ENCODE peak calls at places on chromosome 5, in seven cellular contexts. Q is GM12891, J is pancreas, K is DMS153, P is fibroblast of the conjunctiva, O is cerebellum, L is HTR-8/SVneo. Z is an unnamed sample.

GRCh38 chr5:14268738-14269137 is 125.6 kb downstream of the TRIO start:
- DNase-seq in Q (no peak), J (no peak), K (no peak), P (peak; percentile 30), O (peak; percentile 53), L (no peak), Z (no peak)

GRCh38 chr5:173010547-173011464 is 27.2 kb downstream of the ATP6V0E1 start:
- DNase-seq in Q (no peak), J (no peak), K (no peak), P (no peak), O (peak; percentile 86), L (no peak), Z (peak; percentile 52)

GRCh38 chr5:81125959-81126358 is 107.2 kb upstream of the CKMT2 start:
- DNase-seq in Q (no peak), J (no peak), K (peak; percentile 41), P (peak; percentile 23), O (no peak), L (no peak), Z (no peak)

GRCh38 chr5:72845889-72846288 is 29.4 kb downstream of the TNPO1 start:
- DNase-seq in Q (no peak), J (no peak), K (no peak), P (no peak), O (no peak), L (no peak), Z (no peak)

GRCh38 chr5:68345166-68345565 is 129.6 kb downstream of the PIK3R1 start:
- DNase-seq in Q (no peak), J (no peak), K (no peak), P (no peak), O (no peak), L (no peak), Z (no peak)

GRCh38 chr5:177071671-177072385 is 14.9 kb upstream of the FGFR4 start:
- DNase-seq in Q (no peak), J (no peak), K (peak; percentile 19), P (peak; percentile 76), O (peak; percentile 69), L (peak; percentile 82), Z (peak; percentile 97)

GRCh38 chr5:54619732-54620582 is 102.4 kb downstream of the SNX18 start:
- DNase-seq in Q (no peak), J (no peak), K (peak; percentile 5), P (no peak), O (no peak), L (no peak), Z (no peak)

GRCh38 chr5:158832096-158832495 is 267.6 kb downstream of the EBF1 start:
- DNase-seq in Q (no peak), J (no peak), K (no peak), P (peak; percentile 22), O (no peak), L (no peak), Z (no peak)

GRCh38 chr5:96198673-96199072 is 234.4 kb downstream of the PCSK1 start:
- DNase-seq in Q (no peak), J (no peak), K (no peak), P (no peak), O (no peak), L (no peak), Z (no peak)

GRCh38 chr5:135362102-135362501 is 36.9 kb downstream of the MACROH2A1 start:
- DNase-seq in Q (no peak), J (no peak), K (no peak), P (no peak), O (no peak), L (no peak), Z (no peak)

GRCh38 chr5:172106511-172107356 is 81.3 kb downstream of the STK10 start:
- DNase-seq in Q (peak; percentile 52), J (peak; percentile 88), K (no peak), P (no peak), O (peak; percentile 71), L (peak; percentile 55), Z (peak; percentile 79)

GRCh38 chr5:176670449-176670848 is 23.2 kb downstream of the TSPAN17 start:
- DNase-seq in Q (no peak), J (no peak), K (no peak), P (no peak), O (peak; percentile 57), L (no peak), Z (no peak)

GRCh38 chr5:68231414-68232076 is 16.0 kb downstream of the PIK3R1 start:
- DNase-seq in Q (no peak), J (no peak), K (no peak), P (no peak), O (no peak), L (no peak), Z (no peak)

GRCh38 chr5:352639-353598 is 31.4 kb downstream of the AHRR start:
- DNase-seq in Q (no peak), J (no peak), K (no peak), P (no peak), O (no peak), L (no peak), Z (no peak)

GRCh38 chr5:569358-569867 is 42.7 kb upstream of the CEP72 start:
- DNase-seq in Q (no peak), J (peak; percentile 45), K (no peak), P (no peak), O (no peak), L (no peak), Z (no peak)

GRCh38 chr5:181234455-181235306 is 9.0 kb downstream of the RACK1 start:
- DNase-seq in Q (no peak), J (no peak), K (no peak), P (no peak), O (no peak), L (no peak), Z (no peak)

GRCh38 chr5:172002310-172002709 is 4.1 kb downstream of the FBXW11 start:
- DNase-seq in Q (no peak), J (no peak), K (no peak), P (no peak), O (no peak), L (no peak), Z (peak; percentile 5)

GRCh38 chr5:126936775-126937418 is 93.5 kb downstream of the MARCHF3 start:
- DNase-seq in Q (no peak), J (no peak), K (no peak), P (no peak), O (no peak), L (no peak), Z (no peak)

GRCh38 chr5:14821721-14822120 is 49.9 kb downstream of the ANKH start:
- DNase-seq in Q (no peak), J (no peak), K (no peak), P (no peak), O (no peak), L (no peak), Z (no peak)

GRCh38 chr5:108650997-108651396 is 96.7 kb upstream of the FER start:
- DNase-seq in Q (no peak), J (no peak), K (no peak), P (no peak), O (no peak), L (no peak), Z (no peak)

GRCh38 chr5:154276932-154277331 is 86.4 kb downstream of the GALNT10 start:
- DNase-seq in Q (no peak), J (no peak), K (no peak), P (peak; percentile 95), O (no peak), L (no peak), Z (peak; percentile 51)

GRCh38 chr5:58751222-58751621 is 168.3 kb downstream of the RAB3C start:
- DNase-seq in Q (no peak), J (no peak), K (no peak), P (peak; percentile 1), O (no peak), L (peak; percentile 30), Z (peak; percentile 51)

GRCh38 chr5:32928761-32929160 is 217.6 kb downstream of the NPR3 start:
- DNase-seq in Q (no peak), J (no peak), K (no peak), P (no peak), O (no peak), L (no peak), Z (no peak)

GRCh38 chr5:13378073-13378472 is 566.4 kb downstream of the DNAH5 start:
- DNase-seq in Q (no peak), J (no peak), K (no peak), P (no peak), O (no peak), L (peak; percentile 42), Z (no peak)

GRCh38 chr5:89255845-89256463 is 373.0 kb upstream of the MEF2C start:
- DNase-seq in Q (no peak), J (no peak), K (no peak), P (peak; percentile 35), O (no peak), L (no peak), Z (no peak)

GRCh38 chr5:79602884-79603283 is 9.4 kb upstream of the TENT2 start:
- DNase-seq in Q (no peak), J (no peak), K (peak; percentile 36), P (no peak), O (no peak), L (no peak), Z (no peak)

GRCh38 chr5:116420540-116420939 is 154.1 kb downstream of the SEMA6A start:
- DNase-seq in Q (no peak), J (no peak), K (no peak), P (no peak), O (no peak), L (no peak), Z (no peak)

GRCh38 chr5:65535529-65535987 is 27.4 kb downstream of the CENPK start:
- DNase-seq in Q (no peak), J (no peak), K (no peak), P (peak; percentile 6), O (no peak), L (no peak), Z (no peak)

GRCh38 chr5:67404261-67405100 is 207.9 kb upstream of the CD180 start:
- DNase-seq in Q (no peak), J (no peak), K (peak; percentile 50), P (peak; percentile 28), O (no peak), L (no peak), Z (no peak)

GRCh38 chr5:173301695-173302545 is 26.3 kb downstream of the STC2 start:
- DNase-seq in Q (no peak), J (no peak), K (no peak), P (no peak), O (no peak), L (no peak), Z (no peak)

GRCh38 chr5:31854625-31855526 is 215.9 kb downstream of the PDZD2 start:
- DNase-seq in Q (peak; percentile 25), J (peak; percentile 70), K (no peak), P (no peak), O (no peak), L (peak; percentile 84), Z (peak; percentile 4)

GRCh38 chr5:134289509-134290113 is 63.7 kb upstream of the PPP2CA start:
- DNase-seq in Q (peak; percentile 10), J (no peak), K (peak; percentile 10), P (peak; percentile 76), O (peak; percentile 72), L (peak; percentile 75), Z (peak; percentile 73)

GRCh38 chr5:74975582-74975981 is 76.8 kb downstream of the GCNT4 start:
- DNase-seq in Q (no peak), J (no peak), K (no peak), P (no peak), O (no peak), L (no peak), Z (no peak)

GRCh38 chr5:84477485-84477884 is 92.8 kb upstream of the EDIL3 start:
- DNase-seq in Q (no peak), J (no peak), K (no peak), P (no peak), O (no peak), L (no peak), Z (no peak)

GRCh38 chr5:66860199-66860975 is 264.2 kb downstream of the MAST4 start:
- DNase-seq in Q (no peak), J (no peak), K (no peak), P (no peak), O (no peak), L (no peak), Z (no peak)

GRCh38 chr5:157100140-157100679 is 8.6 kb downstream of the HAVCR2 start:
- DNase-seq in Q (no peak), J (no peak), K (no peak), P (peak; percentile 22), O (no peak), L (no peak), Z (no peak)